ENCODE peak calls at places on chromosomes 5 and 9, in five cellular contexts. K, P, R, H and T are unnamed samples.

GRCh38 chr5:159826351-159827222 is 89.7 kb upstream of the ADRA1B start:
- DNase-seq in K (peak; percentile 78), P (peak; percentile 33), R (no peak), H (peak; percentile 3), T (no peak)

GRCh38 chr5:159049844-159050318 is 49.8 kb downstream of the EBF1 start:
- DNase-seq in K (peak; percentile 76), P (no peak), R (no peak), H (peak; percentile 51), T (peak; percentile 54)

GRCh38 chr9:116796669-116797068 is 109.6 kb downstream of the TRIM32 start:
- DNase-seq in K (no peak), P (no peak), R (no peak), H (no peak), T (no peak)

GRCh38 chr5:142065273-142065672 is 43.3 kb upstream of the NDFIP1 start:
- DNase-seq in K (peak; percentile 41), P (peak; percentile 31), R (no peak), H (no peak), T (no peak)

GRCh38 chr5:102561894-102562760 is 63.3 kb upstream of the SLCO6A1 start:
- DNase-seq in K (peak; percentile 36), P (no peak), R (no peak), H (peak; percentile 16), T (peak; percentile 72)

GRCh38 chr5:170636836-170637477 is 133.1 kb downstream of the KCNIP1 start:
- DNase-seq in K (no peak), P (no peak), R (no peak), H (no peak), T (no peak)

GRCh38 chr5:79074641-79075040 is 5.1 kb downstream of the BHMT2 start:
- DNase-seq in K (peak; percentile 45), P (no peak), R (no peak), H (no peak), T (peak; percentile 18)

GRCh38 chr5:132557425-132557805 is 638 bp downstream of the RAD50 start:
- DNase-seq in K (peak; percentile 44), P (peak; percentile 34), R (peak; percentile 6), H (peak; percentile 73), T (peak; percentile 27)

GRCh38 chr5:102856374-102856748 is 101.3 kb downstream of the PAM start:
- DNase-seq in K (peak; percentile 18), P (no peak), R (no peak), H (no peak), T (no peak)

GRCh38 chr9:35689601-35690446 is at the start of gene TPM2:
- DNase-seq in K (peak; percentile 86), P (peak; percentile 91), R (no peak), H (no peak), T (no peak)

GRCh38 chr5:179963375-179963774 is 55.7 kb upstream of the TBC1D9B start:
- DNase-seq in K (no peak), P (no peak), R (no peak), H (no peak), T (no peak)

GRCh38 chr9:97577051-97577450 is 56.1 kb downstream of the TSTD2 start:
- DNase-seq in K (no peak), P (no peak), R (no peak), H (no peak), T (no peak)

GRCh38 chr5:11525020-11525419 is 379.2 kb downstream of the CTNND2 start:
- DNase-seq in K (no peak), P (no peak), R (no peak), H (no peak), T (no peak)

GRCh38 chr9:76599970-76600369 is 141.0 kb downstream of the GCNT1 start:
- DNase-seq in K (no peak), P (no peak), R (no peak), H (no peak), T (no peak)

GRCh38 chr5:54930736-54931135 is 54.7 kb downstream of the ESM1 start:
- DNase-seq in K (no peak), P (no peak), R (no peak), H (no peak), T (no peak)

GRCh38 chr9:90873422-90873821 is 71.8 kb downstream of the SYK start:
- DNase-seq in K (no peak), P (no peak), R (no peak), H (no peak), T (no peak)

GRCh38 chr9:129343697-129344375 is 165.8 kb upstream of the IER5L start:
- DNase-seq in K (peak; percentile 71), P (peak; percentile 81), R (no peak), H (no peak), T (no peak)

GRCh38 chr9:129549684-129550083 is 71.2 kb downstream of the C9orf50 start:
- DNase-seq in K (no peak), P (no peak), R (no peak), H (no peak), T (no peak)

GRCh38 chr5:93621340-93621872 is 38.4 kb downstream of the NR2F1 start:
- DNase-seq in K (peak; percentile 81), P (peak; percentile 88), R (no peak), H (no peak), T (peak; percentile 40)

GRCh38 chr9:133563286-133564213 is 29.0 kb downstream of the ADAMTSL2 start:
- DNase-seq in K (peak; percentile 51), P (peak; percentile 66), R (no peak), H (no peak), T (peak; percentile 65)

GRCh38 chr9:130835441-130836298 is 616 bp downstream of the ABL1 start:
- DNase-seq in K (peak; percentile 60), P (peak; percentile 52), R (no peak), H (no peak), T (peak; percentile 67)

GRCh38 chr9:135290566-135290965 is 189.0 kb upstream of the PPP1R26 start:
- DNase-seq in K (no peak), P (peak; percentile 11), R (no peak), H (no peak), T (no peak)

GRCh38 chr5:163165277-163165676 is 272.1 kb upstream of the CCNG1 start:
- DNase-seq in K (no peak), P (no peak), R (no peak), H (no peak), T (no peak)

GRCh38 chr9:38233343-38233742 is 159.2 kb upstream of the ALDH1B1 start:
- DNase-seq in K (no peak), P (no peak), R (no peak), H (no peak), T (no peak)

GRCh38 chr5:61089351-61089750 is 72.9 kb downstream of the SMIM15 start:
- DNase-seq in K (peak; percentile 57), P (no peak), R (no peak), H (no peak), T (peak; percentile 5)

GRCh38 chr9:134709512-134710270 is 68.1 kb downstream of the COL5A1 start:
- DNase-seq in K (peak; percentile 79), P (peak; percentile 68), R (no peak), H (no peak), T (no peak)

GRCh38 chr5:95823738-95824609 is 1.4 kb upstream of the GLRX start:
- DNase-seq in K (peak; percentile 99), P (peak; percentile 74), R (peak; percentile 51), H (peak; percentile 68), T (peak; percentile 84)

GRCh38 chr5:124888050-124888506 is 141.6 kb upstream of the ZNF608 start:
- DNase-seq in K (no peak), P (no peak), R (no peak), H (peak; percentile 59), T (peak; percentile 37)

GRCh38 chr9:105608685-105609598 is 51.0 kb downstream of the FKTN start:
- DNase-seq in K (peak; percentile 63), P (no peak), R (no peak), H (peak; percentile 75), T (peak; percentile 69)

GRCh38 chr9:22954964-22955363 is 508.3 kb downstream of the DMRTA1 start:
- DNase-seq in K (no peak), P (no peak), R (no peak), H (no peak), T (no peak)
- H3K27ac ChIP-seq in K (no peak overlapping the region), P (no peak overlapping the region), R (no peak overlapping the region), H (no peak overlapping the region), T (no peak overlapping the region)

DNA sequence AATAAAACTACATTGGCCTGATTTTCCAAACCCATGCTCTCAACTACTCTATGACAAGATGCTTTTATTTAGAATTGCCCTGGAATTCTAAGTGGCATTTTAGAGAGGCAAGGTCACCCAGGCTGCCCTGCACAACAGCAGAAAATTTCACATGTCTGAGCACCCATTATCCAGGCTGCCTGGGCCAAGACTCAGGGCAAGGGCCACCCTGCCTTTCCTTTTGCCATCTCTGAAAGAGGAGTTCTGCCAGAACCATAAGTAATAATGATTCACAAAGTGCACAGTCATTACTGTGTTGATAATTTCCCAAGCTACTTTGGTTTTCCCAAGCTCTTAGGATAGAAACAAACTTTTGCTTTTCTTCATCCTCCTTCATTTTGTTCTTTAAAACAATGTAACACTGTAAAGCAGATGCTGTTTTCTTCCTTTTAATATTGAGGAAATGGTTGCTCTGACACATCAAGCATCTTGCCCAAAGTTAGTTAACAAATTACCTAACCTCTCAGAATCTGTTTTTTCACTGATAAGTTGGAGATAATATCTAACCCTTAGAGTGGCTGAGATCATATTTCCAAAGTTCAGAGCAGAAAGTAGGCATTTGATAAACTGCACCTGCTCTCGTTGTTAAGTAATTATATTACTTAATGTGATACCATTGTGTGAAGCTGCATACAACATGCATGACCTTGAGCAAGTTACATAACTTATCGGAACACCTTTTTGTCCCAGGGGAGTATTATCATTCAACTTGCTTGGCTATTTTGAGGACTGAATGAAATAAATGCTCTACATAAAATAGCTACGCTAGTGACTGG is 325.6 kb downstream of the PRELID2 start:
- DNase-seq in K (peak; percentile 39), P (no peak), R (no peak), H (no peak), T (no peak)
- H3K27ac ChIP-seq in K (no peak overlapping the region), P (no peak overlapping the region), R (no peak overlapping the region), H (no peak overlapping the region), T (no peak overlapping the region)

GRCh38 chr5:107502711-107503110 is 168.0 kb downstream of the EFNA5 start:
- DNase-seq in K (no peak), P (no peak), R (no peak), H (no peak), T (peak; percentile 30)
- H3K27ac ChIP-seq in K (no peak overlapping the region), P (no peak overlapping the region), R (no peak overlapping the region), H (no peak overlapping the region), T (peak overlapping the region; percentile 13)

GRCh38 chr9:86122309-86122708 is 23.0 kb upstream of the GOLM1 start:
- DNase-seq in K (no peak), P (no peak), R (no peak), H (no peak), T (peak; percentile 10)

GRCh38 chr9:86128235-86128822 is 29.0 kb upstream of the GOLM1 start:
- DNase-seq in K (no peak), P (no peak), R (no peak), H (no peak), T (no peak)

DNA sequence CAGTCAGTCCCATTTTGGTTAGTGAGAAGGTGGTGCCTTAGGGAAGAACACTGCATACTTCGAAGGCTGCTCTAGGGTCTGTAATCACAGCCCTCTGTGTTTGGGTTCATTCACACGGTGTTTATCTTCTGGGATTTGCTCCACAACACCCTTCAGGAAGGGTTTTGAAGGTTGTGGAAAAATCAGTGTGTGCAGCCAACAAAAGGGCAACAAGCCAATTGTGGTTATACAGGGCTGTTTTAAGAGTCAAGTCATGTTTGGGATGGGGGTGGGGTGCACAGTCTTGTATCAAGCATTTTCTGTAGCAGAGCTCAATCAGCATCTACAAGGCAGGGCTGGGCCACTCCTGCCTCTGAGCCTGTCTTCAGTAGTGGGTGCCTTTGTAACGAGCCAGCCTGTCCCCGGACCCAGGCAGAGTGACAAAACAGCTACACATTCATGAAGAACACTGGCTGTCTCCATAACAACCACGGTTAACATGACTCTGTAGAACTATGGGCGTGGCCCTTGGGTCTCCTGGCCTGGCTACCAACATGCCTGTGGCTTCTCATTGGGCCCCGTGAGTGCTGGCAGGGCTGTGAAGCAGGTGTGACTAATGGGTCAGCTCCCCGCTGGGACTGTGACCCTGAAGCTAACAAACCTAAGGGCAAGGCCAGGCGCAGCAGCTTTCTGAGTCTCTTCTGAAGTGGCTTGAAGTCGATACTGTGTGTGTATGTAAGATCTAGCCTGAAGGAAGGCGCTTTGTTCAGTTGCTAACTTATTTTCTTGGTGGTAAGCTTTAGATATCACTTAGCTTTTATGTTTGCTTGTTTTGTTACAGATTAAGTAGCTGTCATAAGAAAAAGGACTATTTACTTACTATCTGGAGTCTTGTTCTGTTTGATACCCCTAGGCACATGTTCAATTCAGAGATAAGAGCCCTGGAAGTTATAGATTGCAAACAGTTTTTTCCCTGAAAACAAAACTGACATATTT is 27.9 kb upstream of the GOLM1 start:
- DNase-seq in K (peak; percentile 88), P (peak; percentile 37), R (no peak), H (no peak), T (peak; percentile 3)
- H3K27ac ChIP-seq in K (peak overlapping the region; percentile 51), P (no peak overlapping the region), R (no peak overlapping the region), H (no peak overlapping the region), T (no peak overlapping the region)